ENCODE peak calls at places on chromosomes 4 and X, in five cellular contexts. One of them, this sample, is unnamed.

GRCh38 chr4:53161475-53162423 is 204.1 kb downstream of the SCFD2 start:
- DNase-seq in SK-N-SH: no peak
- DNase-seq in neural progenitor cell: no peak
- DNase-seq in HCT116: no peak
- DNase-seq in GM23248: peak; percentile 26
- DNase-seq in this sample: no peak

GRCh38 chr4:77927991-77928925 is 65.6 kb downstream of the MRPL1 start:
- DNase-seq in neural progenitor cell: no peak
- DNase-seq in GM23248: peak; percentile 33
- DNase-seq in HCT116: no peak
- DNase-seq in SK-N-SH: no peak
- DNase-seq in this sample: peak; percentile 32

GRCh38 chr4:2413821-2414610 is 4.4 kb downstream of the ZFYVE28 start:
- DNase-seq in GM23248: peak; percentile 22
- DNase-seq in HCT116: no peak
- DNase-seq in SK-N-SH: no peak
- DNase-seq in neural progenitor cell: peak; percentile 5
- DNase-seq in this sample: peak; percentile 24

GRCh38 chr4:173403051-173403450 is 4.1 kb upstream of the SCRG1 start:
- DNase-seq in HCT116: no peak
- DNase-seq in neural progenitor cell: no peak
- DNase-seq in SK-N-SH: no peak
- DNase-seq in GM23248: peak; percentile 54
- DNase-seq in this sample: no peak

GRCh38 chr4:137427411-137427810 is 104.9 kb downstream of the PCDH18 start:
- DNase-seq in SK-N-SH: no peak
- DNase-seq in GM23248: peak; percentile 21
- DNase-seq in HCT116: no peak
- DNase-seq in neural progenitor cell: no peak
- DNase-seq in this sample: no peak

GRCh38 chrX:20089845-20090244 is 26.9 kb downstream of the MAP7D2 start:
- DNase-seq in SK-N-SH: no peak
- DNase-seq in neural progenitor cell: no peak
- DNase-seq in HCT116: no peak
- DNase-seq in GM23248: no peak
- DNase-seq in this sample: no peak

GRCh38 chrX:38798956-38799355 is 2.3 kb upstream of the MID1IP1 start:
- DNase-seq in SK-N-SH: no peak
- DNase-seq in HCT116: no peak
- DNase-seq in GM23248: peak; percentile 78
- DNase-seq in neural progenitor cell: no peak
- DNase-seq in this sample: peak; percentile 63

GRCh38 chrX:18377802-18378201 is 23.3 kb upstream of the SCML2 start:
- DNase-seq in neural progenitor cell: peak; percentile 53
- DNase-seq in SK-N-SH: peak; percentile 46
- DNase-seq in GM23248: peak; percentile 33
- DNase-seq in HCT116: peak; percentile 29
- DNase-seq in this sample: peak; percentile 54

GRCh38 chr4:61427818-61428495 is 227.8 kb downstream of the ADGRL3 start:
- DNase-seq in GM23248: no peak
- DNase-seq in neural progenitor cell: no peak
- DNase-seq in SK-N-SH: no peak
- DNase-seq in HCT116: no peak
- DNase-seq in this sample: peak; percentile 89

GRCh38 chr4:925771-926500 is 6.2 kb downstream of the GAK start:
- DNase-seq in neural progenitor cell: no peak
- DNase-seq in GM23248: no peak
- DNase-seq in SK-N-SH: peak; percentile 6
- DNase-seq in HCT116: no peak
- DNase-seq in this sample: no peak

GRCh38 chr4:80138556-80139538 is 58.5 kb upstream of the PRDM8 start:
- DNase-seq in GM23248: peak; percentile 68
- DNase-seq in HCT116: no peak
- DNase-seq in neural progenitor cell: no peak
- DNase-seq in SK-N-SH: no peak
- DNase-seq in this sample: peak; percentile 61

GRCh38 chr4:16122225-16122624 is 38.4 kb upstream of the PROM1 start:
- DNase-seq in SK-N-SH: no peak
- DNase-seq in neural progenitor cell: no peak
- DNase-seq in GM23248: no peak
- DNase-seq in HCT116: no peak
- DNase-seq in this sample: no peak

GRCh38 chrX:19955306-19955705 is 35.6 kb downstream of the BCLAF3 start:
- DNase-seq in GM23248: peak; percentile 4
- DNase-seq in SK-N-SH: no peak
- DNase-seq in neural progenitor cell: no peak
- DNase-seq in HCT116: no peak
- DNase-seq in this sample: no peak

GRCh38 chr4:54660591-54660990 is 2.8 kb downstream of the KIT start:
- DNase-seq in SK-N-SH: no peak
- DNase-seq in GM23248: peak; percentile 78
- DNase-seq in HCT116: no peak
- DNase-seq in neural progenitor cell: no peak
- DNase-seq in this sample: no peak

GRCh38 chrX:67544871-67545771 is 1.3 kb downstream of the AR start:
- DNase-seq in SK-N-SH: peak; percentile 15
- DNase-seq in neural progenitor cell: peak; percentile 48
- DNase-seq in HCT116: no peak
- DNase-seq in GM23248: peak; percentile 63
- DNase-seq in this sample: no peak

GRCh38 chr4:136032391-136032790 is 1499.9 kb downstream of the PCDH18 start:
- DNase-seq in SK-N-SH: no peak
- DNase-seq in HCT116: no peak
- DNase-seq in GM23248: no peak
- DNase-seq in neural progenitor cell: peak; percentile 62
- DNase-seq in this sample: peak; percentile 2

GRCh38 chr4:10552591-10553280 is 95.5 kb upstream of the ZNF518B start:
- DNase-seq in HCT116: no peak
- DNase-seq in SK-N-SH: no peak
- DNase-seq in GM23248: no peak
- DNase-seq in neural progenitor cell: no peak
- DNase-seq in this sample: no peak

GRCh38 chr4:88752754-88753153 is 55.1 kb upstream of the NAP1L5 start:
- DNase-seq in GM23248: no peak
- DNase-seq in HCT116: no peak
- DNase-seq in SK-N-SH: no peak
- DNase-seq in neural progenitor cell: no peak
- DNase-seq in this sample: peak; percentile 14

GRCh38 chr4:168769416-168769815 is 240.6 kb downstream of the CBR4 start:
- DNase-seq in HCT116: no peak
- DNase-seq in SK-N-SH: no peak
- DNase-seq in GM23248: peak; percentile 30
- DNase-seq in neural progenitor cell: no peak
- DNase-seq in this sample: no peak

GRCh38 chrX:149286940-149287349 is 218.2 kb downstream of the IDS start:
- DNase-seq in neural progenitor cell: peak; percentile 48
- DNase-seq in SK-N-SH: peak; percentile 33
- DNase-seq in HCT116: peak; percentile 12
- DNase-seq in GM23248: peak; percentile 39
- DNase-seq in this sample: peak; percentile 52

GRCh38 chrX:35289952-35290351 is 347.4 kb downstream of the FAM47B start:
- DNase-seq in HCT116: no peak
- DNase-seq in neural progenitor cell: no peak
- DNase-seq in GM23248: no peak
- DNase-seq in SK-N-SH: no peak
- DNase-seq in this sample: no peak

GRCh38 chr4:98682719-98683118 is 24.3 kb upstream of the TSPAN5 start:
- DNase-seq in SK-N-SH: peak; percentile 14
- DNase-seq in GM23248: peak; percentile 56
- DNase-seq in HCT116: no peak
- DNase-seq in neural progenitor cell: no peak
- DNase-seq in this sample: peak; percentile 45

GRCh38 chr4:142743071-142743825 is 102.9 kb downstream of the INPP4B start:
- DNase-seq in HCT116: no peak
- DNase-seq in GM23248: peak; percentile 56
- DNase-seq in SK-N-SH: no peak
- DNase-seq in neural progenitor cell: no peak
- DNase-seq in this sample: peak; percentile 14

GRCh38 chr4:86543560-86544312 is 50.4 kb upstream of the PTPN13 start:
- DNase-seq in neural progenitor cell: peak; percentile 86
- DNase-seq in HCT116: no peak
- DNase-seq in SK-N-SH: no peak
- DNase-seq in GM23248: peak; percentile 51
- DNase-seq in this sample: no peak

GRCh38 chr4:91285485-91285884 is 1018.3 kb upstream of the GRID2 start:
- DNase-seq in GM23248: no peak
- DNase-seq in neural progenitor cell: no peak
- DNase-seq in SK-N-SH: no peak
- DNase-seq in HCT116: no peak
- DNase-seq in this sample: no peak

GRCh38 chr4:56086073-56086521 is 137.4 kb downstream of the CEP135 start:
- DNase-seq in HCT116: no peak
- DNase-seq in neural progenitor cell: peak; percentile 23
- DNase-seq in GM23248: no peak
- DNase-seq in SK-N-SH: no peak
- DNase-seq in this sample: no peak

GRCh38 chrX:151694661-151695582 is at the start of gene PRRG3:
- DNase-seq in neural progenitor cell: peak; percentile 65
- DNase-seq in GM23248: no peak
- DNase-seq in HCT116: no peak
- DNase-seq in SK-N-SH: no peak
- DNase-seq in this sample: no peak

GRCh38 chr4:60033826-60034225 is 1166.3 kb upstream of the ADGRL3 start:
- DNase-seq in SK-N-SH: no peak
- DNase-seq in neural progenitor cell: no peak
- DNase-seq in HCT116: no peak
- DNase-seq in GM23248: no peak
- DNase-seq in this sample: no peak

GRCh38 chr4:76584235-76585152 is 149.5 kb downstream of the SHROOM3 start:
- DNase-seq in neural progenitor cell: no peak
- DNase-seq in HCT116: no peak
- DNase-seq in SK-N-SH: no peak
- DNase-seq in GM23248: no peak
- DNase-seq in this sample: no peak

DNA sequence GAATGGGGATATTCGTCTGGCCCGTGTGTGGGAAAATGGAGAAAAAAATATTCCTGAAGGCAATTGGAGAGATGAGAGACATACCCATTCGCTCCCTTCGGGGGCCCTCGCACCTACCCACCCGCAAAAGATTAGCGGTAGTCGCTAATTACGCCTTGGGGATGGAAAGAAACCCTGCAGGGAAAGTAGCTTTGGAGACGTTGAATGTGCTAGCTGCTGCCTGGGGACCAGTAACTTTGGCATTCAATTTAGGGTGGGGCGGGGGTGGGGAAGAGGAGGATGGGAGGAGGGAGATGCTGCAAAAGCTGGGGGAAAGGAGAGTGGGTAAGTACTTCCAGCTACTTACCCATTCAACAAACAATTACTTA is 407 bp upstream of the ZC4H2 start:
- DNase-seq in neural progenitor cell: peak; percentile 48
- DNase-seq in SK-N-SH: no peak
- DNase-seq in GM23248: no peak
- DNase-seq in HCT116: no peak
- DNase-seq in this sample: no peak
- H3K4me3 ChIP-seq in neural progenitor cell: peak overlapping the region; percentile 68
- H3K4me3 ChIP-seq in SK-N-SH: peak overlapping the region; percentile 74
- H3K4me3 ChIP-seq in GM23248: peak overlapping the region; percentile 93
- H3K4me3 ChIP-seq in HCT116: peak overlapping the region; percentile 70
- H3K4me3 ChIP-seq in this sample: peak overlapping the region; percentile 85

DNA sequence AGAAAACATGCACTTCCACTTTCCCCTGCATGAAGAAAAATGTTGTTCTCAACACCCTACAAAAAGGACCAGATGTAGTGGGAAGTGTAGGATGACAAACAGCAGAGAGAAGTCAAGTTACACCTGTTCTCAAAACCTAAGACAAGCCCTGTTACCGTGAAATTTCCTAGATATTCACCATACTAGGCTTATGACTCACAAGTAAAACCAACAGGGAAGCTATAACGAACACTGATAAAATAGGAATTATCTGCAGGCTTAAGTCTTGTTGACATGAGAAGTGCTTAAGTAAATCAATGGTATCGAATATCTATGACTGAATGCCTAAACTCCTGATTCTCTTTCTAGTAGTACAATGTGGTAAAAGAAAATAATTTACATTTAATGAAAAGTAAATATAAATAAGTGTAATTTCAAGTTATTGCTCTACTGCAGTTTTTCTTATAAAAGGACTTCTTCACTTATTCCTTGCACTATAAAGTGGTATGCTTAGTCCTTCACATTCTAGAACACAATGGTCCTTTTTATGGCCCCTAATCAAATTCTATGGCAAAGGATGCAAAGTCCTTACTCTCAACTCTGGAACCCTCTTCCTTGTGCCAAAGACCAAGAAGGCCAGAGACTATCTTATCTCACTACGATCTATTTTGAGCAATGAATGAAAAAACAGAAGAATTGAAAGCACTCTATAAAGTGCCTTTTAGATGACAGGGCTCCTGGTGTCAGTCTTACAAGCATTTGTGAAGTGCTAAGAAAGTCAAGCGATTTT is 19.6 kb downstream of the AP1S2 start:
- DNase-seq in HCT116: no peak
- DNase-seq in SK-N-SH: no peak
- DNase-seq in GM23248: no peak
- DNase-seq in neural progenitor cell: no peak
- DNase-seq in this sample: peak; percentile 58
- H3K9ac ChIP-seq in HCT116: no peak overlapping the region
- H3K9ac ChIP-seq in SK-N-SH: no peak overlapping the region
- H3K9ac ChIP-seq in GM23248: no peak overlapping the region
- H3K9ac ChIP-seq in neural progenitor cell: no peak overlapping the region
- H3K9ac ChIP-seq in this sample: no peak overlapping the region

GRCh38 chrX:119145241-119145653 is 17.6 kb upstream of the KIAA1210 start:
- DNase-seq in GM23248: peak; percentile 58
- DNase-seq in neural progenitor cell: peak; percentile 31
- DNase-seq in SK-N-SH: no peak
- DNase-seq in HCT116: peak; percentile 12
- DNase-seq in this sample: peak; percentile 62
- TF ChIP-seq EZH2phosphoT487 in GM23248: no peak
- TF ChIP-seq EZH2phosphoT487 in neural progenitor cell: no peak
- TF ChIP-seq EZH2phosphoT487 in SK-N-SH: no peak
- TF ChIP-seq EZH2phosphoT487 in HCT116: no peak
- TF ChIP-seq EZH2phosphoT487 in this sample: no peak

DNA sequence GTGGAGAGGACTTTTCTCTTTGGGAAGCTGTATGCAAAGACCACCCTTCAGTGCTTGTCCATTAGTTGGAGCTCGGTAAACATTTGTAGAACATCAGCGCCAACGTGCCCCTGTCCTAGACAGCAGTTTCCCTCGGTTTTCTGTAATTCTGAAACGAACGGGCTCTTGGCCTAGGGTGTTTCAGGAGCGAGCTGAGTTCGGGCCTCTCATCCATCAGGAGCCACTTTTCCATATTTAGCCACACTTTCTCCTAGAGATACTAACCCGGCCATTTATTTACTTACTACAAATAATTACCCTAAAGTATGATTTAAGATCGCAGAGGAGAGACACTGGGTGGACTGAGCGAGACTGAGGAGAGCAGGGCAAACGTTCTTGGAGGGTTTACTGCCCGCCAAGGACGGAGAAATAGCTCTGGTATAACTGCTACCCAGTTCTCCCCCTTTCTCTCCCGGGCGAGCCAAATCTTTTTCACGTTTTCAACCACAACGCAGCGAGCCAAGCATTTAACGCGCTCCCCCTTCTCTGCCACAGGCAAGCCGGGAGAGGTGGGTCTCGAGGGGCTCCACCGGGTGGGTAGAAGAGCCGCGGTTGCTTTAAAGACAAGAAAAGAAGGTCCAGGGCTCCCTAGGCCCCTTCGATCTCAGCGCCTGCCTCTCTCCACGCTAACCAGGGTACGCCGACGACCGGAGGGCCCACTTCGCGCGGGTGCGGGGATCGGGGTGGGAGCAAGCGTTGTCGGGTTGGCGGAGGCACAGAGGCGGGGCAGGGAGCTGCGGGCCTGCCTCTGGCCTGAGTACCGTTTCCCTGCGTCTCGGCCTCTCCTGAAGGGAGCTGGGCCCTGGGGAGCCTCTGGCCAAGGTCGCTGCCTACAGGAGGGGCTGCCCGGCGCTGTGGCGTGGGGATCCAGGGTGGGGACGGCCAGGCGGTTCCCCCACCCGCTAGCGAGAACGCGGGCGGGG is 10.8 kb upstream of the PITX2 start:
- DNase-seq in neural progenitor cell: peak; percentile 55
- DNase-seq in HCT116: no peak
- DNase-seq in GM23248: no peak
- DNase-seq in SK-N-SH: no peak
- DNase-seq in this sample: no peak
- H3K4me3 ChIP-seq in neural progenitor cell: peak overlapping the region; percentile 29
- H3K4me3 ChIP-seq in HCT116: no peak overlapping the region
- H3K4me3 ChIP-seq in GM23248: no peak overlapping the region
- H3K4me3 ChIP-seq in SK-N-SH: no peak overlapping the region
- H3K4me3 ChIP-seq in this sample: no peak overlapping the region

This sample was measured in PC-3.